ENCODE peak calls at places on chromosomes 13 and 19, in eight cellular contexts. H is RPMI7951; Y is M059J; Q is activated CD8-positive, alpha-beta memory T cell treated with anti-CD3 and anti-CD28 coated beads for 48 hours; J is substantia nigra; T is nephron progenitor cell; B is EL; K is HTR-8/SVneo. X is an unnamed sample.
A peak's percentile ranks its signal among the peaks of the same experiment; 100 is the strongest.

GRCh38 chr19:3324405-3324856 is 42.0 kb upstream of the NFIC start:
- DNase-seq in H (peak; percentile 42), Y (no peak), Q (peak; percentile 86), J (no peak), T (peak; percentile 69), B (peak; percentile 43), K (no peak), X (peak; percentile 54)

GRCh38 chr13:94711561-94712286 is 621 bp downstream of the SOX21 start:
- DNase-seq in H (peak; percentile 4), Y (peak; percentile 54), Q (no peak), J (no peak), T (no peak), B (peak; percentile 37), K (no peak), X (peak; percentile 37)

GRCh38 chr13:49935171-49936084 is 712 bp downstream of the SPRYD7 start:
- DNase-seq in H (peak; percentile 77), Y (peak; percentile 70), Q (peak; percentile 7), J (no peak), T (peak; percentile 51), B (peak; percentile 87), K (peak; percentile 27), X (peak; percentile 76)

GRCh38 chr13:39897636-39898035 is 242.2 kb downstream of the COG6 start:
- DNase-seq in H (no peak), Y (no peak), Q (no peak), J (no peak), T (no peak), B (no peak), K (no peak), X (no peak)

GRCh38 chr19:38683393-38684077 is 36.1 kb downstream of the ACTN4 start:
- DNase-seq in H (peak; percentile 94), Y (peak; percentile 100), Q (no peak), J (no peak), T (no peak), B (peak; percentile 93), K (peak; percentile 80), X (peak; percentile 79)

GRCh38 chr19:35742121-35742724 is at the start of gene IGFLR1:
- DNase-seq in H (no peak), Y (no peak), Q (peak; percentile 51), J (no peak), T (no peak), B (no peak), K (no peak), X (no peak)

GRCh38 chr13:97257800-97258799 is 36.0 kb downstream of the MBNL2 start:
- DNase-seq in H (peak; percentile 88), Y (peak; percentile 96), Q (no peak), J (no peak), T (no peak), B (peak; percentile 89), K (peak; percentile 46), X (peak; percentile 85)

GRCh38 chr13:57629391-57629804 is 2.1 kb upstream of the PCDH17 start:
- DNase-seq in H (no peak), Y (no peak), Q (no peak), J (peak; percentile 67), T (peak; percentile 50), B (no peak), K (no peak), X (peak; percentile 13)

GRCh38 chr13:42786696-42787095 is 5.3 kb downstream of the FAM216B start:
- DNase-seq in H (no peak), Y (no peak), Q (no peak), J (no peak), T (peak; percentile 12), B (no peak), K (no peak), X (no peak)

GRCh38 chr13:110329258-110329657 is 22.2 kb downstream of the COL4A2 start:
- DNase-seq in H (no peak), Y (peak; percentile 25), Q (no peak), J (no peak), T (no peak), B (no peak), K (no peak), X (no peak)

GRCh38 chr19:14015454-14016035 is 9.4 kb upstream of the RFX1 start:
- DNase-seq in H (no peak), Y (no peak), Q (no peak), J (no peak), T (no peak), B (no peak), K (no peak), X (no peak)

GRCh38 chr19:1460033-1460995 is 10.4 kb downstream of the APC2 start:
- DNase-seq in H (no peak), Y (no peak), Q (no peak), J (no peak), T (no peak), B (no peak), K (no peak), X (no peak)

GRCh38 chr19:44847144-44848035 is 1.3 kb downstream of the NECTIN2 start:
- DNase-seq in H (peak; percentile 64), Y (peak; percentile 73), Q (no peak), J (no peak), T (peak; percentile 65), B (peak; percentile 80), K (peak; percentile 57), X (peak; percentile 90)

GRCh38 chr19:55492362-55492944 is 4.2 kb downstream of the SSC5D start:
- DNase-seq in H (no peak), Y (peak; percentile 42), Q (no peak), J (no peak), T (no peak), B (no peak), K (no peak), X (no peak)

GRCh38 chr19:5718032-5718578 is 1.8 kb downstream of the LONP1 start:
- DNase-seq in H (peak; percentile 32), Y (peak; percentile 54), Q (peak; percentile 41), J (no peak), T (no peak), B (peak; percentile 72), K (no peak), X (peak; percentile 54)

GRCh38 chr13:30409911-30410704 is 12.2 kb upstream of the UBE2L5 start:
- DNase-seq in H (peak; percentile 70), Y (peak; percentile 67), Q (no peak), J (no peak), T (no peak), B (peak; percentile 77), K (no peak), X (peak; percentile 64)

GRCh38 chr13:45143346-45143751 is 23.0 kb downstream of the GTF2F2 start:
- DNase-seq in H (no peak), Y (peak; percentile 25), Q (no peak), J (no peak), T (no peak), B (no peak), K (no peak), X (no peak)

GRCh38 chr19:55161571-55162322 is 4.2 kb upstream of the TNNI3 start:
- DNase-seq in H (no peak), Y (no peak), Q (no peak), J (no peak), T (no peak), B (no peak), K (no peak), X (no peak)

GRCh38 chr19:30567535-30568232 is 195.5 kb downstream of the ZNF536 start:
- DNase-seq in H (no peak), Y (no peak), Q (no peak), J (no peak), T (peak; percentile 20), B (no peak), K (no peak), X (peak; percentile 4)

GRCh38 chr13:38970380-38971051 is 20.1 kb downstream of the STOML3 start:
- DNase-seq in H (no peak), Y (no peak), Q (no peak), J (no peak), T (no peak), B (no peak), K (no peak), X (no peak)

GRCh38 chr13:24688111-24688510 is 7.9 kb downstream of the ATP12A start:
- DNase-seq in H (no peak), Y (no peak), Q (no peak), J (no peak), T (no peak), B (no peak), K (no peak), X (no peak)

GRCh38 chr19:53772943-53773342 is 51.2 kb downstream of the NLRP12 start:
- DNase-seq in H (peak; percentile 59), Y (peak; percentile 58), Q (peak; percentile 4), J (no peak), T (peak; percentile 73), B (peak; percentile 61), K (peak; percentile 41), X (peak; percentile 76)

GRCh38 chr13:99993660-99994455 is 12.3 kb downstream of the ZIC2 start:
- DNase-seq in H (no peak), Y (no peak), Q (no peak), J (no peak), T (peak; percentile 20), B (no peak), K (no peak), X (no peak)

GRCh38 chr19:53333071-53333465 is 481 bp upstream of the ZNF845 start:
- DNase-seq in H (no peak), Y (no peak), Q (no peak), J (no peak), T (peak; percentile 55), B (no peak), K (peak; percentile 8), X (peak; percentile 68)

GRCh38 chr19:37929512-37929911 is 22.5 kb downstream of the SIPA1L3 start:
- DNase-seq in H (no peak), Y (no peak), Q (no peak), J (no peak), T (no peak), B (no peak), K (no peak), X (no peak)

GRCh38 chr13:51524312-51524711 is 60.0 kb upstream of the WDFY2 start:
- DNase-seq in H (no peak), Y (peak; percentile 44), Q (no peak), J (no peak), T (no peak), B (peak; percentile 35), K (no peak), X (no peak)

GRCh38 chr13:61414686-61415664 is 674 bp downstream of the PCDH20 start:
- DNase-seq in H (no peak), Y (peak; percentile 0), Q (no peak), J (no peak), T (peak; percentile 81), B (no peak), K (no peak), X (peak; percentile 34)